ENCODE peak calls at places on chromosomes 13 and 19, in four cellular contexts. X is heart left ventricle, K is DMS53, U is Right ventricle myocardium superior. C is an unnamed sample.

GRCh38 chr13:45847554-45848224 is 3.9 kb downstream of the SIAH3 start:
- DNase-seq in X (peak), K (no peak), U (peak), C (peak)

GRCh38 chr19:46357846-46358583 is 11.1 kb downstream of the PPP5C start:
- DNase-seq in X (no peak), K (no peak), U (no peak), C (no peak)

GRCh38 chr13:26379831-26380230 is 125.9 kb downstream of the CDK8 start:
- DNase-seq in X (no peak), K (no peak), U (no peak), C (no peak)

GRCh38 chr13:106121173-106121754 is 414.2 kb downstream of the EFNB2 start:
- DNase-seq in X (no peak), K (no peak), U (no peak), C (no peak)

GRCh38 chr19:46076951-46077814 is 36.4 kb upstream of the IGFL4 start:
- DNase-seq in X (no peak), K (peak), U (no peak), C (no peak)

GRCh38 chr13:110685305-110685704 is 20.6 kb downstream of the CARS2 start:
- DNase-seq in X (no peak), K (no peak), U (no peak), C (no peak)

GRCh38 chr13:33917135-33917534 is 99.2 kb downstream of the RFC3 start:
- DNase-seq in X (no peak), K (no peak), U (no peak), C (no peak)

GRCh38 chr13:45178349-45179142 is 22.3 kb downstream of the KCTD4 start:
- DNase-seq in X (no peak), K (no peak), U (no peak), C (no peak)

GRCh38 chr19:34487651-34488051 is 6.1 kb downstream of the WTIP start:
- DNase-seq in X (no peak), K (no peak), U (no peak), C (no peak)

GRCh38 chr19:35262101-35262761 is 6.5 kb upstream of the USF2 start:
- DNase-seq in X (peak), K (no peak), U (no peak), C (no peak)

GRCh38 chr13:84400711-84401110 is 518.4 kb upstream of the SLITRK1 start:
- DNase-seq in X (no peak), K (no peak), U (no peak), C (no peak)

GRCh38 chr13:99062593-99062992 is 84.7 kb upstream of the DOCK9 start:
- DNase-seq in X (no peak), K (no peak), U (peak), C (no peak)

GRCh38 chr19:19575411-19575810 is 37.3 kb downstream of the CILP2 start:
- DNase-seq in X (no peak), K (no peak), U (no peak), C (no peak)